ENCODE peak calls at places on chromosomes 6 and 20, in seven cellular contexts. Q is HS-5; B is cardiac muscle cell; G is activated naive CD4-positive, alpha-beta T cell; X is KG1; S is iPS DF 19.7; I is H9. T is an unnamed sample.

GRCh38 chr6:69422474-69422873 is 374.3 kb downstream of the LMBRD1 start:
- DNase-seq in Q (no peak), B (peak), G (no peak), X (no peak), S (no peak), I (no peak), T (no peak)

GRCh38 chr20:1700990-1701389 is 43.4 kb upstream of the SIRPG start:
- DNase-seq in Q (no peak), B (no peak), G (no peak), X (no peak), S (no peak), I (no peak), T (no peak)

GRCh38 chr6:170027111-170028043 is 263.5 kb downstream of the DLL1 start:
- DNase-seq in Q (no peak), B (no peak), G (no peak), X (no peak), S (no peak), I (no peak), T (no peak)

GRCh38 chr6:155014715-155015300 is 19.7 kb downstream of the TIAM2 start:
- DNase-seq in Q (no peak), B (no peak), G (no peak), X (no peak), S (no peak), I (no peak), T (no peak)

GRCh38 chr6:132527791-132528190 is 10.3 kb upstream of the TAAR9 start:
- DNase-seq in Q (peak), B (no peak), G (no peak), X (no peak), S (no peak), I (no peak), T (no peak)

GRCh38 chr6:144749263-144749662 is 464.1 kb downstream of the UTRN start:
- DNase-seq in Q (no peak), B (no peak), G (no peak), X (no peak), S (no peak), I (no peak), T (no peak)

GRCh38 chr6:75376347-75377024 is 91.9 kb upstream of the TMEM30A start:
- DNase-seq in Q (peak), B (no peak), G (no peak), X (no peak), S (no peak), I (no peak), T (no peak)

GRCh38 chr6:1055015-1055921 is 256.6 kb upstream of the FOXQ1 start:
- DNase-seq in Q (no peak), B (no peak), G (no peak), X (no peak), S (no peak), I (no peak), T (no peak)

GRCh38 chr6:161480416-161481165 is 206.7 kb upstream of the AGPAT4 start:
- DNase-seq in Q (no peak), B (no peak), G (no peak), X (no peak), S (no peak), I (no peak), T (no peak)

GRCh38 chr6:33962186-33962585 is 158.4 kb upstream of the MLN start:
- DNase-seq in Q (peak), B (no peak), G (no peak), X (no peak), S (no peak), I (no peak), T (no peak)

GRCh38 chr6:13554929-13555333 is 19.5 kb upstream of the SIRT5 start:
- DNase-seq in Q (no peak), B (peak), G (no peak), X (no peak), S (no peak), I (peak), T (no peak)

GRCh38 chr20:1822564-1823420 is 72.4 kb upstream of the SIRPA start:
- DNase-seq in Q (no peak), B (no peak), G (no peak), X (no peak), S (no peak), I (no peak), T (no peak)

GRCh38 chr20:1363522-1363921 is 29.3 kb downstream of the FKBP1A start:
- DNase-seq in Q (no peak), B (no peak), G (no peak), X (no peak), S (no peak), I (no peak), T (no peak)

GRCh38 chr6:157953580-157954091 is 28.0 kb upstream of the SYNJ2 start:
- DNase-seq in Q (no peak), B (no peak), G (no peak), X (no peak), S (no peak), I (no peak), T (no peak)

GRCh38 chr6:80214436-80215022 is 108.1 kb downstream of the BCKDHB start:
- DNase-seq in Q (no peak), B (peak), G (no peak), X (no peak), S (no peak), I (no peak), T (no peak)

GRCh38 chr6:62391358-62391757 is 105.3 kb upstream of the KHDRBS2 start:
- DNase-seq in Q (no peak), B (no peak), G (no peak), X (no peak), S (no peak), I (no peak), T (no peak)